ENCODE peak calls at places on chromosomes 13 and 19, in ten cellular contexts. One of them, this sample, is unnamed.

GRCh38 chr13:99320693-99321481 is 13.7 kb upstream of the GPR183 start:
- DNase-seq in retinal pigment epithelial cell: peak; percentile 85
- DNase-seq in Panc1: no peak
- DNase-seq in A549: peak; percentile 42
- DNase-seq in mucosa of descending colon: no peak
- DNase-seq in epithelial cell of esophagus: peak; percentile 83
- DNase-seq in tibial artery: no peak
- DNase-seq in esophagus squamous epithelium: no peak
- DNase-seq in thoracic aorta: no peak
- DNase-seq in nephron progenitor cell: no peak
- DNase-seq in this sample: no peak

GRCh38 chr19:38736036-38736412 is 8.2 kb downstream of the CAPN12 start:
- DNase-seq in A549: peak; percentile 81
- DNase-seq in epithelial cell of esophagus: peak; percentile 65
- DNase-seq in mucosa of descending colon: peak; percentile 90
- DNase-seq in esophagus squamous epithelium: no peak
- DNase-seq in thoracic aorta: no peak
- DNase-seq in retinal pigment epithelial cell: no peak
- DNase-seq in tibial artery: no peak
- DNase-seq in Panc1: no peak
- DNase-seq in nephron progenitor cell: peak; percentile 58
- DNase-seq in this sample: peak; percentile 52

GRCh38 chr19:51391073-51391611 is 751 bp upstream of the C19orf84 start:
- DNase-seq in thoracic aorta: no peak
- DNase-seq in A549: no peak
- DNase-seq in esophagus squamous epithelium: no peak
- DNase-seq in epithelial cell of esophagus: no peak
- DNase-seq in retinal pigment epithelial cell: no peak
- DNase-seq in tibial artery: no peak
- DNase-seq in Panc1: no peak
- DNase-seq in nephron progenitor cell: no peak
- DNase-seq in mucosa of descending colon: no peak
- DNase-seq in this sample: no peak

GRCh38 chr13:113022391-113023216 is 53.6 kb downstream of the MCF2L start:
- DNase-seq in A549: no peak
- DNase-seq in nephron progenitor cell: peak; percentile 52
- DNase-seq in tibial artery: no peak
- DNase-seq in epithelial cell of esophagus: peak; percentile 15
- DNase-seq in mucosa of descending colon: no peak
- DNase-seq in retinal pigment epithelial cell: no peak
- DNase-seq in esophagus squamous epithelium: no peak
- DNase-seq in thoracic aorta: no peak
- DNase-seq in Panc1: no peak
- DNase-seq in this sample: no peak

GRCh38 chr13:98570929-98571372 is 6.0 kb downstream of the STK24 start:
- DNase-seq in epithelial cell of esophagus: peak; percentile 85
- DNase-seq in thoracic aorta: no peak
- DNase-seq in retinal pigment epithelial cell: no peak
- DNase-seq in tibial artery: no peak
- DNase-seq in mucosa of descending colon: no peak
- DNase-seq in Panc1: no peak
- DNase-seq in A549: no peak
- DNase-seq in nephron progenitor cell: no peak
- DNase-seq in esophagus squamous epithelium: no peak
- DNase-seq in this sample: no peak

GRCh38 chr19:11942843-11943108 is 17.9 kb downstream of the ZNF700 start:
- DNase-seq in mucosa of descending colon: no peak
- DNase-seq in epithelial cell of esophagus: no peak
- DNase-seq in esophagus squamous epithelium: no peak
- DNase-seq in A549: no peak
- DNase-seq in nephron progenitor cell: no peak
- DNase-seq in retinal pigment epithelial cell: no peak
- DNase-seq in Panc1: no peak
- DNase-seq in thoracic aorta: no peak
- DNase-seq in tibial artery: no peak
- DNase-seq in this sample: no peak

GRCh38 chr13:32075150-32075851 is 43.7 kb downstream of the FRY start:
- DNase-seq in thoracic aorta: no peak
- DNase-seq in epithelial cell of esophagus: no peak
- DNase-seq in A549: no peak
- DNase-seq in mucosa of descending colon: no peak
- DNase-seq in retinal pigment epithelial cell: no peak
- DNase-seq in tibial artery: no peak
- DNase-seq in esophagus squamous epithelium: no peak
- DNase-seq in nephron progenitor cell: no peak
- DNase-seq in Panc1: no peak
- DNase-seq in this sample: no peak

GRCh38 chr19:14733574-14733973 is 43.7 kb downstream of the ZNF333 start:
- DNase-seq in A549: no peak
- DNase-seq in epithelial cell of esophagus: no peak
- DNase-seq in Panc1: no peak
- DNase-seq in tibial artery: no peak
- DNase-seq in esophagus squamous epithelium: no peak
- DNase-seq in thoracic aorta: no peak
- DNase-seq in mucosa of descending colon: no peak
- DNase-seq in nephron progenitor cell: no peak
- DNase-seq in retinal pigment epithelial cell: no peak
- DNase-seq in this sample: no peak

GRCh38 chr19:15424692-15425272 is 6.0 kb upstream of the AKAP8L start:
- DNase-seq in esophagus squamous epithelium: no peak
- DNase-seq in thoracic aorta: no peak
- DNase-seq in mucosa of descending colon: no peak
- DNase-seq in Panc1: no peak
- DNase-seq in A549: no peak
- DNase-seq in nephron progenitor cell: no peak
- DNase-seq in retinal pigment epithelial cell: no peak
- DNase-seq in tibial artery: no peak
- DNase-seq in epithelial cell of esophagus: no peak
- DNase-seq in this sample: no peak

GRCh38 chr13:48749144-48749543 is 95.4 kb downstream of the CYSLTR2 start:
- DNase-seq in epithelial cell of esophagus: peak; percentile 85
- DNase-seq in nephron progenitor cell: no peak
- DNase-seq in tibial artery: no peak
- DNase-seq in retinal pigment epithelial cell: peak; percentile 23
- DNase-seq in mucosa of descending colon: no peak
- DNase-seq in A549: no peak
- DNase-seq in thoracic aorta: no peak
- DNase-seq in Panc1: no peak
- DNase-seq in esophagus squamous epithelium: no peak
- DNase-seq in this sample: no peak

GRCh38 chr19:55333870-55334269 is 5.8 kb upstream of the KMT5C start:
- DNase-seq in tibial artery: no peak
- DNase-seq in Panc1: no peak
- DNase-seq in mucosa of descending colon: peak; percentile 89
- DNase-seq in A549: no peak
- DNase-seq in esophagus squamous epithelium: no peak
- DNase-seq in thoracic aorta: no peak
- DNase-seq in retinal pigment epithelial cell: no peak
- DNase-seq in nephron progenitor cell: no peak
- DNase-seq in epithelial cell of esophagus: no peak
- DNase-seq in this sample: no peak

GRCh38 chr13:75596657-75597182 is 39.4 kb upstream of the LMO7 start:
- DNase-seq in retinal pigment epithelial cell: no peak
- DNase-seq in epithelial cell of esophagus: no peak
- DNase-seq in mucosa of descending colon: no peak
- DNase-seq in nephron progenitor cell: no peak
- DNase-seq in esophagus squamous epithelium: no peak
- DNase-seq in thoracic aorta: no peak
- DNase-seq in A549: no peak
- DNase-seq in tibial artery: no peak
- DNase-seq in Panc1: no peak
- DNase-seq in this sample: no peak

DNA sequence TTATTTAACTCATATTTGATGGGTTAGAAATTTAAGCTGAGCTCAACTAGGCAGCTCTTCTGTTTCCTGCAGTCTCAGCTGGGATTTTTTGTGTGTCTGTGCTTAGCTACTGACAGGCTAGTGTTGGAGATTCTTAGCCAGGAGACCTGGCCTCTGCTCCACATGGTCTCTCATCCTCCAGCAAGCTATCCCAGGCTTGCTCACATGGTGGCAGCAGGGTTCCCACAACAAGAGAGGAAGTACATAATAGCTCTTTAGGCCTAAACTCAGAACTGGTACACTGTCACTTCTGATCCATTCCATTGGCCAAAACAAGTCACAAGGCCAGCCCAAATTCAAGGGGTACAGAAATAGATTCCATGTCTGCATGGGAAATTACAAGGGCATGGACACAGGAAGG is 406.2 kb downstream of the SUCLA2 start:
- DNase-seq in epithelial cell of esophagus: peak; percentile 21
- DNase-seq in thoracic aorta: no peak
- DNase-seq in esophagus squamous epithelium: no peak
- DNase-seq in tibial artery: no peak
- DNase-seq in nephron progenitor cell: no peak
- DNase-seq in Panc1: no peak
- DNase-seq in A549: peak; percentile 18
- DNase-seq in mucosa of descending colon: no peak
- DNase-seq in retinal pigment epithelial cell: no peak
- DNase-seq in this sample: no peak
- TF ChIP-seq CTCF in epithelial cell of esophagus: peak; percentile 29
- TF ChIP-seq CTCF in thoracic aorta: no peak
- TF ChIP-seq CTCF in esophagus squamous epithelium: no peak
- TF ChIP-seq CTCF in tibial artery: no peak
- TF ChIP-seq CTCF in nephron progenitor cell: no peak
- TF ChIP-seq CTCF in Panc1: no peak
- TF ChIP-seq CTCF in A549: no peak
- TF ChIP-seq CTCF in mucosa of descending colon: no peak
- TF ChIP-seq CTCF in retinal pigment epithelial cell: peak; percentile 19
- TF ChIP-seq CTCF in this sample: no peak

GRCh38 chr13:89695343-89696257 is 1651.9 kb upstream of the MIR17HG start:
- DNase-seq in retinal pigment epithelial cell: peak; percentile 19
- DNase-seq in tibial artery: no peak
- DNase-seq in A549: peak; percentile 39
- DNase-seq in nephron progenitor cell: peak; percentile 68
- DNase-seq in esophagus squamous epithelium: no peak
- DNase-seq in mucosa of descending colon: no peak
- DNase-seq in Panc1: peak; percentile 22
- DNase-seq in epithelial cell of esophagus: peak; percentile 63
- DNase-seq in thoracic aorta: no peak
- DNase-seq in this sample: peak; percentile 62
- TF ChIP-seq CTCF in retinal pigment epithelial cell: peak; percentile 88
- TF ChIP-seq CTCF in tibial artery: peak; percentile 25
- TF ChIP-seq CTCF in A549: peak; percentile 68
- TF ChIP-seq CTCF in nephron progenitor cell: peak; percentile 86
- TF ChIP-seq CTCF in esophagus squamous epithelium: peak; percentile 47
- TF ChIP-seq CTCF in mucosa of descending colon: no peak
- TF ChIP-seq CTCF in Panc1: peak; percentile 73
- TF ChIP-seq CTCF in epithelial cell of esophagus: peak; percentile 91
- TF ChIP-seq CTCF in thoracic aorta: no peak
- TF ChIP-seq CTCF in this sample: peak; percentile 80

DNA sequence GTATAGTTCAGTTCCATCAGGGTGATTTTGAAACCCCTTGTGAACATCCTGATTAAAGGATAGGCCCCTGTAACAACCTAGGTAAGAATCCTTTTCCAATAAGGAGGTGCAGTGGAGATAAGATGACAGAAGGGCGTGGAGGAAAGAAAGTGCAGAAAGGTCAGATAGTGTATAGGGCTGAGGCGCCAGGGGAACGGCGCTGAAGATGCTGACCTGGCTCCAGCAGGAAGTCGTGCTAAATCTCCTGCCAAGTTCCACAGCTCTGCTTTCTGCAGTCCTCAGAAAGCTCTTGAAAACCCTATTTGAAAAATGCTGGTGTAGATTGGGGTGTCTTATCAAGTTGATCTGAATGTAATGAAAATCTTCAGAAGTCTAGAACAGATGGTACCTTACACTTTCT is 221.7 kb downstream of the COG6 start:
- DNase-seq in tibial artery: no peak
- DNase-seq in A549: no peak
- DNase-seq in epithelial cell of esophagus: no peak
- DNase-seq in mucosa of descending colon: no peak
- DNase-seq in thoracic aorta: no peak
- DNase-seq in retinal pigment epithelial cell: no peak
- DNase-seq in nephron progenitor cell: no peak
- DNase-seq in esophagus squamous epithelium: no peak
- DNase-seq in Panc1: no peak
- DNase-seq in this sample: no peak
- TF ChIP-seq CTCF in tibial artery: no peak
- TF ChIP-seq CTCF in A549: no peak
- TF ChIP-seq CTCF in epithelial cell of esophagus: no peak
- TF ChIP-seq CTCF in mucosa of descending colon: no peak
- TF ChIP-seq CTCF in thoracic aorta: no peak
- TF ChIP-seq CTCF in retinal pigment epithelial cell: no peak
- TF ChIP-seq CTCF in nephron progenitor cell: no peak
- TF ChIP-seq CTCF in esophagus squamous epithelium: no peak
- TF ChIP-seq CTCF in Panc1: no peak
- TF ChIP-seq CTCF in this sample: no peak

GRCh38 chr13:42086582-42086981 is 38.1 kb downstream of the DGKH start:
- DNase-seq in tibial artery: no peak
- DNase-seq in nephron progenitor cell: no peak
- DNase-seq in Panc1: no peak
- DNase-seq in A549: no peak
- DNase-seq in epithelial cell of esophagus: no peak
- DNase-seq in esophagus squamous epithelium: no peak
- DNase-seq in thoracic aorta: no peak
- DNase-seq in mucosa of descending colon: no peak
- DNase-seq in retinal pigment epithelial cell: no peak
- DNase-seq in this sample: no peak

GRCh38 chr13:42078113-42078769 is 29.8 kb downstream of the DGKH start:
- DNase-seq in epithelial cell of esophagus: no peak
- DNase-seq in tibial artery: no peak
- DNase-seq in mucosa of descending colon: no peak
- DNase-seq in A549: peak; percentile 23
- DNase-seq in Panc1: no peak
- DNase-seq in thoracic aorta: no peak
- DNase-seq in retinal pigment epithelial cell: no peak
- DNase-seq in nephron progenitor cell: peak; percentile 13
- DNase-seq in esophagus squamous epithelium: no peak
- DNase-seq in this sample: no peak

GRCh38 chr13:42084722-42085121 is 36.3 kb downstream of the DGKH start:
- DNase-seq in retinal pigment epithelial cell: no peak
- DNase-seq in epithelial cell of esophagus: no peak
- DNase-seq in esophagus squamous epithelium: no peak
- DNase-seq in tibial artery: no peak
- DNase-seq in nephron progenitor cell: no peak
- DNase-seq in mucosa of descending colon: no peak
- DNase-seq in A549: no peak
- DNase-seq in thoracic aorta: no peak
- DNase-seq in Panc1: no peak
- DNase-seq in this sample: no peak

DNA sequence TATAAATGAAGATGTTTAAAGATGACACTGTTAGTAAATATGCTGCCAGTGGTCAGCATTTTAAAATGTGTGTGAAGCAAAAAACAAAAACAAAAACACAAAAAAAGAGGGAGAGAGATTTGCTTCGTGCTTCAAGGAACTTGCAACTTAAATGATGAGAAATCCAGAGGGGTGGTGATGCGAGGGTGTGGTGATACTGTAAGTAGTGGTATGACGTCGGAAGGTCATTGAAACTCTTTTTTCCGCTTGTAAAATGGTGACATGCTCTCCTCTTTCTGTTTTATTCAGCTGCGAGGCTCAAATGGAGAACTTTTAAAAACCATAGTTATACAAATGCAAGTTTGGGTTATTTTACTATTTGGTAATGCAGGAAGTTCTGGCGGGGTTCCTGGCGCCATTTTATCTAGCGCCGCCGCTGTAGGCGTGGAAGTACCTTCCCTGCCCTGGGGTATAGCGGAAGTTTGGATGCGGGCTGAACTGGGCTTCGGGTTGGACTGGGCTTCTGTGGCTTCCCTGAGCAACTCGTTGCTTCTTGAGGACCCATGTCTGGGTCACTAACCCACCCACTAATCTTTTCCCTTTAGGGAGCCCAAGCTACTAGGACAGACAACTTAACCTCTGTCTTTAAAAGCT is 34.8 kb downstream of the DGKH start:
- DNase-seq in thoracic aorta: no peak
- DNase-seq in tibial artery: no peak
- DNase-seq in epithelial cell of esophagus: no peak
- DNase-seq in nephron progenitor cell: no peak
- DNase-seq in retinal pigment epithelial cell: no peak
- DNase-seq in mucosa of descending colon: no peak
- DNase-seq in Panc1: no peak
- DNase-seq in esophagus squamous epithelium: no peak
- DNase-seq in A549: no peak
- DNase-seq in this sample: no peak
- TF ChIP-seq CTCF in thoracic aorta: no peak
- TF ChIP-seq CTCF in tibial artery: no peak
- TF ChIP-seq CTCF in epithelial cell of esophagus: no peak
- TF ChIP-seq CTCF in nephron progenitor cell: no peak
- TF ChIP-seq CTCF in retinal pigment epithelial cell: no peak
- TF ChIP-seq CTCF in mucosa of descending colon: no peak
- TF ChIP-seq CTCF in Panc1: no peak
- TF ChIP-seq CTCF in esophagus squamous epithelium: no peak
- TF ChIP-seq CTCF in A549: no peak
- TF ChIP-seq CTCF in this sample: no peak

This sample was measured in glutamatergic neuron.